ENCODE peak calls at places on chromosomes 3 and 15, in five cellular contexts. Q, R, A, T and X are unnamed samples.

GRCh38 chr3:52136513-52136912 is 17.7 kb downstream of the POC1A start:
- DNase-seq in T (no peak), R (no peak), A (no peak), Q (no peak), X (no peak)

GRCh38 chr3:38318766-38319671 is 27.6 kb upstream of the XYLB start:
- DNase-seq in T (no peak), A (no peak), Q (no peak), R (no peak), X (no peak)

GRCh38 chr3:71102111-71103039 is 481.2 kb downstream of the FOXP1 start:
- DNase-seq in T (no peak), A (no peak), R (no peak), Q (peak), X (no peak)

GRCh38 chr3:152244156-152244888 is 24.4 kb upstream of the MBNL1 start:
- DNase-seq in Q (no peak), A (no peak), R (no peak), T (no peak), X (peak)

GRCh38 chr3:11655188-11655928 is 11.6 kb upstream of the VGLL4 start:
- DNase-seq in R (peak), A (no peak), Q (no peak), T (peak), X (peak)

GRCh38 chr3:177441813-177442646 is 244.7 kb upstream of the TBL1XR1 start:
- DNase-seq in R (no peak), A (no peak), Q (no peak), T (no peak), X (no peak)

GRCh38 chr3:24508423-24508839 is 13.8 kb upstream of the THRB start:
- DNase-seq in T (no peak), Q (peak), R (no peak), A (no peak), X (no peak)

GRCh38 chr15:89633585-89633984 is 21.7 kb downstream of the KIF7 start:
- DNase-seq in A (no peak), R (no peak), Q (no peak), T (no peak), X (no peak)

GRCh38 chr3:8182904-8183303 is 318.7 kb upstream of the LMCD1 start:
- DNase-seq in R (no peak), T (no peak), A (no peak), Q (no peak), X (no peak)